ENCODE peak calls at places on chromosome 21, in ten cellular contexts. P, H, F, Q, W, X, K, T, Z and V are unnamed samples.

GRCh38 chr21:37057614-37058013 is 15.3 kb downstream of the PIGP start:
- DNase-seq in T (no peak), P (no peak), W (no peak), Q (no peak), K (no peak), H (no peak), X (no peak), F (no peak), Z (no peak), V (no peak)

GRCh38 chr21:34072145-34073031 is 990 bp upstream of the MRPS6 start:
- DNase-seq in T (no peak), W (no peak), X (no peak), P (peak), Z (no peak), Q (peak), H (no peak), F (no peak), K (no peak), V (no peak)

GRCh38 chr21:38303300-38303699 is 46.5 kb downstream of the KCNJ15 start:
- DNase-seq in X (no peak), W (no peak), Z (no peak), Q (peak), T (no peak), F (peak), K (no peak), P (no peak), H (no peak), V (no peak)

GRCh38 chr21:17819878-17820232 is 699 bp upstream of the C21orf91 start:
- DNase-seq in K (no peak), X (peak), W (no peak), Q (no peak), Z (no peak), F (no peak), T (no peak), P (no peak), H (peak), V (peak)

GRCh38 chr21:36260030-36260787 is 59.8 kb upstream of the MORC3 start:
- DNase-seq in P (peak), W (peak), H (peak), X (peak), Z (no peak), Q (peak), T (no peak), K (no peak), F (no peak), V (peak)

GRCh38 chr21:43854773-43855633 is 10.0 kb upstream of the AGPAT3 start:
- DNase-seq in F (no peak), H (no peak), Z (no peak), T (no peak), X (no peak), W (no peak), K (no peak), Q (no peak), P (no peak), V (peak)

GRCh38 chr21:44813149-44813548 is 4.7 kb downstream of the SUMO3 start:
- DNase-seq in T (no peak), W (no peak), H (no peak), Q (no peak), X (no peak), Z (no peak), P (no peak), F (no peak), K (no peak), V (no peak)

GRCh38 chr21:27532081-27532480 is 565.2 kb upstream of the ADAMTS5 start:
- DNase-seq in H (no peak), P (no peak), Z (no peak), X (peak), K (no peak), Q (no peak), W (no peak), T (no peak), F (no peak), V (no peak)

GRCh38 chr21:45073301-45074047 is 906 bp upstream of the ADARB1 start:
- DNase-seq in K (no peak), Z (no peak), Q (peak), W (no peak), P (no peak), H (peak), X (no peak), T (no peak), F (peak), V (peak)

GRCh38 chr21:39712976-39713375 is 32.0 kb upstream of the IGSF5 start:
- DNase-seq in P (no peak), F (no peak), T (no peak), Q (no peak), Z (no peak), X (no peak), K (no peak), H (no peak), W (no peak), V (no peak)

GRCh38 chr21:44872568-44873355 is 728 bp downstream of the PTTG1IP start:
- DNase-seq in T (no peak), Z (no peak), W (no peak), P (no peak), K (no peak), H (no peak), F (peak), X (no peak), Q (no peak), V (no peak)

GRCh38 chr21:26759731-26760130 is 85.5 kb downstream of the ADAMTS1 start:
- DNase-seq in K (no peak), W (no peak), Z (no peak), T (no peak), P (no peak), H (no peak), X (no peak), Q (no peak), F (no peak), V (no peak)

GRCh38 chr21:29664615-29665014 is 275.2 kb downstream of the GRIK1 start:
- DNase-seq in P (no peak), H (no peak), W (no peak), T (no peak), Z (no peak), K (no peak), Q (no peak), X (no peak), F (no peak), V (no peak)

GRCh38 chr21:30839304-30839703 is 9.7 kb upstream of the KRTAP7-1 start:
- DNase-seq in P (no peak), Q (no peak), H (no peak), F (no peak), X (peak), Z (no peak), T (peak), K (no peak), W (no peak), V (peak)

GRCh38 chr21:34158866-34159616 is 85.7 kb downstream of the MRPS6 start:
- DNase-seq in P (no peak), H (no peak), W (no peak), T (no peak), Q (no peak), X (no peak), Z (no peak), K (no peak), F (no peak), V (no peak)

GRCh38 chr21:37145635-37146111 is 72.6 kb downstream of the TTC3 start:
- DNase-seq in Q (no peak), Z (no peak), K (no peak), P (no peak), H (no peak), F (no peak), T (no peak), W (no peak), X (no peak), V (no peak)

GRCh38 chr21:45309069-45309521 is 21.4 kb upstream of the POFUT2 start:
- DNase-seq in Q (peak), Z (no peak), W (no peak), F (no peak), T (peak), P (no peak), H (no peak), X (no peak), K (no peak), V (no peak)

GRCh38 chr21:18524097-18524496 is 120.5 kb upstream of the TMPRSS15 start:
- DNase-seq in X (no peak), H (peak), F (no peak), Q (no peak), Z (no peak), K (no peak), T (no peak), P (no peak), W (no peak), V (no peak)

GRCh38 chr21:36079010-36079649 is 9.3 kb downstream of the CBR1 start:
- DNase-seq in X (no peak), H (no peak), W (no peak), F (no peak), T (no peak), Z (no peak), P (peak), Q (no peak), K (peak), V (peak)